ENCODE peak calls at places on chromosomes 11 and 22, in seven cellular contexts. U is heart right ventricle, E is AG04450, F is AG09319, O is MCF 10A, L is RWPE1, Q is brain microvascular endothelial cell. V is an unnamed sample.

GRCh38 chr11:1652778-1653540 is 23.4 kb downstream of the KRTAP5-5 start:
- DNase-seq in U (peak), E (peak), F (peak), O (peak), L (peak), Q (peak), V (peak)

GRCh38 chr11:108970221-108970991 is 305.5 kb downstream of the DDX10 start:
- DNase-seq in U (no peak), E (no peak), F (no peak), O (no peak), L (no peak), Q (no peak), V (no peak)

GRCh38 chr11:8059571-8060011 is 21.4 kb upstream of the TUB start:
- DNase-seq in U (no peak), E (no peak), F (no peak), O (no peak), L (no peak), Q (no peak), V (no peak)

GRCh38 chr11:129280027-129280811 is 88.1 kb upstream of the ARHGAP32 start:
- DNase-seq in U (no peak), E (no peak), F (no peak), O (peak), L (no peak), Q (no peak), V (no peak)

GRCh38 chr11:120807414-120808150 is 216.3 kb upstream of the TBCEL start:
- DNase-seq in U (no peak), E (peak), F (peak), O (peak), L (peak), Q (peak), V (no peak)

GRCh38 chr22:49325531-49326395 is 501.9 kb downstream of the BRD1 start:
- DNase-seq in U (no peak), E (no peak), F (no peak), O (no peak), L (no peak), Q (no peak), V (no peak)

GRCh38 chr11:63667993-63668392 is 3.2 kb downstream of the ATL3 start:
- DNase-seq in U (no peak), E (peak), F (peak), O (peak), L (peak), Q (peak), V (no peak)

GRCh38 chr22:44865193-44866057 is 113.0 kb downstream of the ARHGAP8 start:
- DNase-seq in U (no peak), E (no peak), F (no peak), O (no peak), L (no peak), Q (no peak), V (no peak)

GRCh38 chr11:131917634-131918384 is 547.4 kb downstream of the NTM start:
- DNase-seq in U (no peak), E (no peak), F (no peak), O (no peak), L (no peak), Q (no peak), V (no peak)

GRCh38 chr22:23256986-23257888 is 76.9 kb downstream of the BCR start:
- DNase-seq in U (peak), E (no peak), F (peak), O (peak), L (peak), Q (no peak), V (no peak)

GRCh38 chr11:35246725-35247124 is 107.8 kb downstream of the CD44 start:
- DNase-seq in U (no peak), E (no peak), F (no peak), O (no peak), L (no peak), Q (no peak), V (no peak)

GRCh38 chr11:66020618-66021357 is 5.5 kb downstream of the CATSPER1 start:
- DNase-seq in U (no peak), E (no peak), F (no peak), O (peak), L (peak), Q (peak), V (no peak)

GRCh38 chr11:47656284-47656915 is 14.0 kb upstream of the MTCH2 start:
- DNase-seq in U (no peak), E (no peak), F (no peak), O (no peak), L (no peak), Q (no peak), V (no peak)

GRCh38 chr11:76209956-76210885 is 3.9 kb upstream of the WNT11 start:
- DNase-seq in U (peak), E (no peak), F (peak), O (no peak), L (peak), Q (peak), V (peak)

GRCh38 chr11:67365756-67366384 is 7.5 kb downstream of the CLCF1 start:
- DNase-seq in U (no peak), E (no peak), F (no peak), O (no peak), L (no peak), Q (no peak), V (no peak)

GRCh38 chr11:29534831-29535230 is 482.0 kb downstream of the KCNA4 start:
- DNase-seq in U (no peak), E (no peak), F (no peak), O (peak), L (peak), Q (no peak), V (no peak)

GRCh38 chr22:20135265-20135664 is 3.7 kb downstream of the ZDHHC8 start:
- DNase-seq in U (no peak), E (no peak), F (no peak), O (no peak), L (no peak), Q (no peak), V (no peak)

GRCh38 chr11:35907648-35908431 is 36.0 kb upstream of the LDLRAD3 start:
- DNase-seq in U (no peak), E (no peak), F (no peak), O (peak), L (peak), Q (peak), V (peak)

DNA sequence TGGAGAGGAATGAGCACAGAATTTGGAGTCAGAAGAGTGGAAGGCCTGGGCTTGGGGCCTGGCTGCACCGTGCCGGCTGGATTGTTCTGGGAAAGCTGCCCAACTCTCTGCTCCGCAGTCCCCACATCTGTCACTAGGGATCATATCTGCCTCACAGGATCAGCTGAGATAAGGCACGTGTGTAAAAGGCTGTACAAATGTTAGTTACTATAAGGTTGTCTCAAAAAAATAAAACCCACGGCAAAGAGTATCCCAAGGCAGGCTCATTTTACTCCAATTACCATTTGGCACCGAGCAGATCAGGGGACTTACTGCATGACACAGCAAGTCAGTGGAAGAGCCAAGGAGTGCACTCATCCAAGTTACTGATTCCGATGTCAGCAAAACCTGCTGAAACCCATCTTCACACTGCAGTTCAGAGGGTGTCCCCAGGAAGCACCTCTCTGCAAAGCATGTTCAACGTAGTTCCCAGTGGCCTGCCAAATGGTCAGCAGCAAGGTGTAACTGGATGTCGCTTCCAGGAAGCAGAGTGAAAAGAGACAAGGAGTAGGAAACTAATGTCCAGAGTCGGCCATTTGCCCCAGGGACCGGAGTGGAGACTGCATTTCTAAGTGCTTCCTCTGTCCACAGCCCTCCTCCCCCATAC is 18.1 kb upstream of the MRTFA start:
- DNase-seq in U (peak), E (no peak), F (peak), O (peak), L (peak), Q (peak), V (no peak)
- TF ChIP-seq CTCF in U (peak), E (peak), F (peak), O (no peak), L (peak), Q (peak), V (no peak)

GRCh38 chr11:17171916-17172315 is 35.9 kb downstream of the PIK3C2A start:
- DNase-seq in U (no peak), E (no peak), F (no peak), O (no peak), L (no peak), Q (no peak), V (no peak)

GRCh38 chr11:17173332-17173731 is 34.5 kb downstream of the PIK3C2A start:
- DNase-seq in U (no peak), E (no peak), F (no peak), O (no peak), L (no peak), Q (no peak), V (no peak)

GRCh38 chr11:17165247-17165890 is 42.4 kb downstream of the PIK3C2A start:
- DNase-seq in U (no peak), E (no peak), F (no peak), O (no peak), L (no peak), Q (no peak), V (no peak)

GRCh38 chr11:17171342-17171741 is 36.4 kb downstream of the PIK3C2A start:
- DNase-seq in U (no peak), E (peak), F (no peak), O (peak), L (peak), Q (no peak), V (no peak)

GRCh38 chr11:17169876-17170275 is 37.9 kb downstream of the PIK3C2A start:
- DNase-seq in U (no peak), E (no peak), F (no peak), O (no peak), L (no peak), Q (no peak), V (no peak)
- TF ChIP-seq CTCF in U (no peak), E (no peak), F (no peak), O (no peak), L (no peak), Q (no peak), V (no peak)

DNA sequence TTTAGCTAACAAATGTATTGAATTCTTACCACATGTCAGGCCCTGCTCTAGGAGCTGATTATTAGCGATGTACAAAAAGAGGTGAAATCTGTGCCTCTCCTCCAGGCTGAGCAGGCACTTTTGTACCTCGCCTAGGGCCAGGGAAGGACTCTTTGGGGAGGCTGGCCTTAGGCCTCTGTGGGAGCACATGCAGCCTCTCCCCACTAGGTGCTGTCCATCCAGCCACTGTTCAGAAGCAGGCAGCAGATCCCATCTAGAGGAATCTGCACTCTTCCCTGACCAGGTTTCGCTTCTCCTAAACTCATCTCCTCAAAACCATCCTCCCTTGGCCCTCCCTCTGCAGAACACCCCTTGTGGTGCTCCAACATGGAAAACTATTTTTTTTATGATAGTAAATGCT is 51.9 kb upstream of the WT1 start:
- DNase-seq in U (no peak), E (no peak), F (no peak), O (peak), L (peak), Q (no peak), V (no peak)
- TF ChIP-seq CTCF in U (no peak), E (peak), F (no peak), O (no peak), L (no peak), Q (peak), V (no peak)

DNA sequence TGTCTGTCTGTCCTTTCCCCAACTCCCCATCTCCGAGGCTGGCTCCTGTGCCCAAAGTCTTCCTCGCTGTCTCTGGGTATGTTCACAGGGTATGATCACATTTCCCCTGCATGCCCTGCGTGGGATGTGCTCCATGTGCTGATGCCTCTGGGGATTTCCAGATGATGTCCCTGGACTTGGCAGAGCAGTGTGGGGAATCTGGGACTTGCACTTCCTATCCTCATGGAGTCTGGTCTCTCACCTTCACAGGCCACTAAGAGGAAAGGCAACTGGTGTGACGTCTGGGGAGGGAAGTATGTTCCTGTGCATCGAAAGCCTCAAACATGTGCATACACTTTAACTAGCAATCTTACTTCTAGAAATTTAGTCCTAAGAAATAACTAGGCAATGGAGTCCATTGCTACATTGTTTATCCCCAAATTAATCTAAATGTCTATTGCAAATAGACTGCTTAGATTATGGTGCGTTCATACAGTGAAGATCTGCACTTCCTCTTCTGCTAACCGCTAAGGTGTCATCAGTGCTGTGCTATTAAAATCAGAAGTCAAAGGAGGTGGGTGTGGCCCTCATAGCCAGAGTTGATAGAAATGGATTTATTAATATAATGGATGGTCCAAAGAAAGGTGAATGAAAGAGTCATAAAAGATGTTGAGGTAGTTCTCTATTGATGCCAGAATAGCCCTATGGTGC is 20.8 kb downstream of the TIMP3 start:
- DNase-seq in U (no peak), E (no peak), F (no peak), O (no peak), L (no peak), Q (no peak), V (no peak)
- TF ChIP-seq CTCF in U (no peak), E (no peak), F (no peak), O (no peak), L (no peak), Q (no peak), V (no peak)

GRCh38 chr11:11157201-11157600 is 195.8 kb downstream of the CSNK2A3 start:
- DNase-seq in U (no peak), E (no peak), F (no peak), O (peak), L (no peak), Q (peak), V (no peak)
- TF ChIP-seq CTCF in U (peak), E (peak), F (peak), O (no peak), L (peak), Q (peak), V (peak)

GRCh38 chr11:117807482-117808272 is 10.7 kb upstream of the DSCAML1 start:
- DNase-seq in U (peak), E (peak), F (peak), O (peak), L (peak), Q (peak), V (peak)

GRCh38 chr11:117808768-117809167 is 11.8 kb upstream of the DSCAML1 start:
- DNase-seq in U (peak), E (no peak), F (no peak), O (no peak), L (no peak), Q (no peak), V (no peak)

GRCh38 chr11:117805048-117805447 is 8.0 kb upstream of the DSCAML1 start:
- DNase-seq in U (no peak), E (no peak), F (no peak), O (peak), L (no peak), Q (no peak), V (no peak)

GRCh38 chr11:117806906-117807305 is 9.9 kb upstream of the DSCAML1 start:
- DNase-seq in U (no peak), E (no peak), F (no peak), O (no peak), L (no peak), Q (no peak), V (no peak)

DNA sequence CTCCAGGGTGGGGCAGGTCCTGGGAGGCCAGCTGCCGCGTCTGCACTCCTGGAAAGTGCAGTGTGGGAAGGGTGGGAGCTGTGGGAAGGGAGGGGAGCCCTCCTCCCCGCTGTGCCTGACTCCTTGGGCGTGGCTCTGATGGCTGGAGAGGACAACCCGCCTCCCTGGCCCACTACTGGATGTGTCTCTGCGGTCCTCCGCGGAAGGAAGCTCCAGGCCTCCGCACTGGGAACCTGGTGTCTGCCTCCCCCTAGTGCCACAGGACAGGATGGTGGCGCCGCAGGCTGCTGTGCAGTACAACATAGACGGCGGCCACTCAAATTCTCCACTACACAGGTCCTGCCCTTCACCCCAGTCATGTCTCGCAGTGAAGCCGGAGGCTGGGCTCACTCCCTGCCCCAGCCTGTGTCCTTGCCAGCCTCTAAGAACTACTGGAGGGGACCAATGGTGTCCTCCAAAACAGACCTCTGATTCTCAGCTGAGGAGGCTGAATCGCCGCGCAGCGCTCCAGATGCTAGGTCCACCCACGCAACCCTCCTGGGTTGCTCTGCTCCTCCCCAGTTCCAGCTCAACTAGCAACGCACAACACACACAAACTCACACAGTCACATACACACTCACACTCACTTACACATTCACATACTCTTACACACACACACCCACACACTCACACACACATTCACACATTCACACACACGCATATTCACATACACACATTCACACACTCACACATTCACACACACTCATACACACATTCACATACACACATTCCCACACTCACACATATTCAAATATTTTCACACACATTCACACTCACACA is 12.4 kb upstream of the DSCAML1 start:
- DNase-seq in U (peak), E (no peak), F (no peak), O (peak), L (peak), Q (peak), V (peak)
- TF ChIP-seq CTCF in U (peak), E (peak), F (peak), O (peak), L (no peak), Q (peak), V (peak)

GRCh38 chr11:16778286-16778685 is 39.8 kb downstream of the C11orf58 start:
- DNase-seq in U (no peak), E (no peak), F (no peak), O (no peak), L (no peak), Q (no peak), V (no peak)

GRCh38 chr11:16780146-16780545 is 41.7 kb downstream of the C11orf58 start:
- DNase-seq in U (no peak), E (no peak), F (no peak), O (no peak), L (no peak), Q (no peak), V (no peak)

GRCh38 chr11:16777576-16777975 is 39.1 kb downstream of the C11orf58 start:
- DNase-seq in U (no peak), E (no peak), F (no peak), O (no peak), L (no peak), Q (no peak), V (no peak)

GRCh38 chr11:16779436-16779835 is 41.0 kb downstream of the C11orf58 start:
- DNase-seq in U (no peak), E (no peak), F (no peak), O (no peak), L (no peak), Q (no peak), V (no peak)

DNA sequence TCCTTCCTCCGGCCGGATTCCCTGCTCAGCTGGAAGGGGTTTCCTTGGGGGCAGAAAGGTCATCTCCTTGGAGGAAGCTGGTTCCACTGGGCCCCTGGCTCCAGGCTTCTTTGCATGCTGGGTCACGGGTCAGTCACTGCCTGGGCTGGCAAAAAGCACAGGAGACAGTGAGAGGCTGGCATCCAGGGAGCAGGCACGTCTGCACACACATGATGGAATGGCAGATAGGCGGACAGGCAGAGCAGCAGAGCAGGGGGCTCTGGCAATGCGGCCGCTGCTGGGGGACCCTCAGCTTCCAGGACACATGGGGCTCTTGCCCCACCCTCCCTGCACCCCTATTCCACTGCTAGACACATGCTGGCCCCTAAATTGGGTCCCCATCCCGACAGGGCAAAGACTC is 40.4 kb downstream of the C11orf58 start:
- DNase-seq in U (no peak), E (no peak), F (no peak), O (no peak), L (no peak), Q (no peak), V (no peak)
- TF ChIP-seq CTCF in U (no peak), E (no peak), F (no peak), O (no peak), L (no peak), Q (no peak), V (no peak)

V was measured in GM20000.